ENCODE peak calls at places on chromosomes 2 and 18, in six cellular contexts. Z is H9, N is AG04450, Y is H7, O is GM12865, M is right atrium auricular region. P is an unnamed sample.

GRCh38 chr18:46942646-46943045 is 25.2 kb downstream of the KATNAL2 start:
- DNase-seq in O (no peak), N (no peak), Z (no peak), Y (no peak), M (no peak), P (no peak)

GRCh38 chr2:237604960-237605359 is 14.4 kb upstream of the RAB17 start:
- DNase-seq in M (no peak), N (no peak), Z (no peak), Y (no peak), O (no peak), P (no peak)

GRCh38 chr2:227871375-227871788 is at the start of gene DAW1:
- DNase-seq in Y (peak), N (no peak), M (no peak), Z (peak), O (peak), P (no peak)

GRCh38 chr18:77250926-77251729 is 1.5 kb downstream of the GALR1 start:
- DNase-seq in O (no peak), Y (peak), Z (peak), M (no peak), N (no peak), P (no peak)

GRCh38 chr2:105396254-105397024 is 2.4 kb downstream of the FHL2 start:
- DNase-seq in N (peak), Y (no peak), Z (no peak), O (no peak), M (peak), P (peak)

GRCh38 chr2:13597176-13597575 is 880.4 kb downstream of the TRIB2 start:
- DNase-seq in M (no peak), Y (no peak), O (no peak), N (no peak), Z (no peak), P (no peak)

GRCh38 chr2:146351689-146352088 is 1493.1 kb upstream of the ACVR2A start:
- DNase-seq in Z (no peak), M (no peak), Y (no peak), O (no peak), N (no peak), P (no peak)

GRCh38 chr2:64354857-64355680 is 98.9 kb upstream of the LGALSL start:
- DNase-seq in Y (no peak), Z (no peak), N (no peak), M (no peak), O (no peak), P (peak)

GRCh38 chr18:3661121-3661520 is 211.1 kb downstream of the TGIF1 start:
- DNase-seq in O (no peak), Y (no peak), Z (no peak), M (no peak), N (no peak), P (peak)

GRCh38 chr2:46848446-46848845 is 67.2 kb downstream of the MCFD2 start:
- DNase-seq in Y (no peak), Z (no peak), M (no peak), N (no peak), O (no peak), P (no peak)

GRCh38 chr2:176018708-176019107 is 16.6 kb upstream of the LNPK start:
- DNase-seq in N (no peak), M (no peak), O (no peak), Z (no peak), Y (no peak), P (peak)

GRCh38 chr18:65975536-65975935 is 224.7 kb downstream of the CDH7 start:
- DNase-seq in M (no peak), N (no peak), Y (no peak), Z (no peak), O (no peak), P (no peak)

GRCh38 chr2:239558661-239559060 is 157.8 kb upstream of the HDAC4 start:
- DNase-seq in Y (no peak), N (no peak), M (no peak), O (no peak), Z (no peak), P (no peak)

GRCh38 chr2:44759823-44760222 is 181.7 kb upstream of the SIX3 start:
- DNase-seq in Y (no peak), Z (no peak), O (no peak), M (no peak), N (no peak), P (no peak)

GRCh38 chr2:17912266-17912691 is 33.8 kb downstream of the KCNS3 start:
- DNase-seq in O (peak), M (no peak), Y (no peak), Z (no peak), N (no peak), P (no peak)

GRCh38 chr2:180983468-180984388 is 3.3 kb downstream of the UBE2E3 start:
- DNase-seq in Z (no peak), O (peak), Y (peak), N (no peak), M (no peak), P (peak)

GRCh38 chr2:230216489-230216888 is 3.3 kb downstream of the SP110 start:
- DNase-seq in O (no peak), Z (no peak), N (no peak), Y (no peak), M (no peak), P (no peak)

GRCh38 chr2:70672990-70673647 is 94.9 kb downstream of the ADD2 start:
- DNase-seq in O (no peak), Y (no peak), M (no peak), Z (peak), N (no peak), P (no peak)

GRCh38 chr2:233476083-233476410 is 90.5 kb downstream of the USP40 start:
- DNase-seq in Y (no peak), M (peak), Z (no peak), O (no peak), N (no peak), P (no peak)

GRCh38 chr2:101983486-101983885 is 8.3 kb upstream of the IL1R2 start:
- DNase-seq in O (no peak), Z (no peak), N (no peak), Y (no peak), M (no peak), P (no peak)

GRCh38 chr2:12538300-12538699 is 178.4 kb upstream of the TRIB2 start:
- DNase-seq in M (no peak), O (no peak), N (no peak), Y (no peak), Z (no peak), P (no peak)

GRCh38 chr2:237873382-237873781 is 14.0 kb downstream of the RAMP1 start:
- DNase-seq in N (no peak), M (no peak), O (no peak), Y (no peak), Z (no peak), P (no peak)

GRCh38 chr2:120631241-120631640 is 104.4 kb upstream of the GLI2 start:
- DNase-seq in Z (no peak), Y (no peak), M (no peak), N (no peak), O (no peak), P (no peak)

GRCh38 chr2:162118166-162119031 is 33.6 kb downstream of the GCG start:
- DNase-seq in Z (no peak), Y (no peak), M (no peak), N (peak), O (no peak), P (no peak)

GRCh38 chr2:201322772-201323171 is 34.4 kb downstream of the FLACC1 start:
- DNase-seq in Y (no peak), M (no peak), N (no peak), O (no peak), Z (no peak), P (no peak)

GRCh38 chr18:32956591-32957310 is 183.9 kb upstream of the KLHL14 start:
- DNase-seq in M (no peak), O (no peak), Z (peak), N (peak), Y (peak), P (no peak)

GRCh38 chr2:8193146-8193545 is 488.7 kb upstream of the ID2 start:
- DNase-seq in Y (no peak), Z (no peak), M (no peak), O (no peak), N (no peak), P (no peak)

GRCh38 chr2:157868993-157869392 is 7.1 kb downstream of the ACVR1 start:
- DNase-seq in M (no peak), Z (no peak), Y (no peak), O (no peak), N (no peak), P (no peak)

GRCh38 chr2:220043155-220043992 is 415.9 kb downstream of the SLC4A3 start:
- DNase-seq in Y (no peak), Z (no peak), O (no peak), N (no peak), M (no peak), P (no peak)

GRCh38 chr2:219446689-219447088 is 12.0 kb downstream of the SPEG start:
- DNase-seq in N (no peak), O (no peak), M (no peak), Y (no peak), Z (no peak), P (no peak)

GRCh38 chr2:143420313-143420712 is 291.1 kb downstream of the ARHGAP15 start:
- DNase-seq in Y (no peak), N (no peak), M (no peak), Z (no peak), O (no peak), P (no peak)